ENCODE peak calls at places on chromosomes 5 and 9, in seven cellular contexts. F is right cardiac atrium; D is activated T-cell treated with anti-CD3 and anti-CD28 coated beads, Interleukin-2, amount 50 U/mL, for 72 hours; P is K562; E is CD8-positive, alpha-beta T cell; N is activated CD8-positive, alpha-beta T cell treated with anti-CD3 and anti-CD28 coated beads, Interleukin-2, amount 10 ng/mL, durations not matched to agents 7 days and 5 days; O is activated CD8-positive, alpha-beta memory T cell treated with anti-CD3 and anti-CD28 coated beads, Interleukin-2, amount 10 ng/mL, durations not matched to agents 7 days and 5 days. Q is an unnamed sample.

GRCh38 chr9:126724226-126724625 is 80.6 kb upstream of the ZBTB43 start:
- ATAC-seq in F (peak), D (no peak), P (no peak), E (no peak), N (no peak), O (no peak), Q (no peak)

GRCh38 chr9:130713286-130713975 is 19.9 kb downstream of the EXOSC2 start:
- ATAC-seq in F (peak), D (no peak), P (peak), E (peak), N (no peak), O (no peak), Q (no peak)

GRCh38 chr9:36099718-36100117 is 36.8 kb upstream of the GLIPR2 start:
- ATAC-seq in F (no peak), D (no peak), P (no peak), E (no peak), N (no peak), O (no peak), Q (no peak)

GRCh38 chr9:30757723-30758122 is 1626.7 kb upstream of the ACO1 start:
- ATAC-seq in F (no peak), D (no peak), P (no peak), E (no peak), N (no peak), O (no peak), Q (no peak)

GRCh38 chr9:90808890-90809685 is 7.5 kb downstream of the SYK start:
- ATAC-seq in F (peak), D (no peak), P (no peak), E (no peak), N (no peak), O (no peak), Q (no peak)

GRCh38 chr9:133945977-133946753 is 46.0 kb downstream of the VAV2 start:
- ATAC-seq in F (no peak), D (no peak), P (no peak), E (no peak), N (no peak), O (no peak), Q (no peak)

GRCh38 chr9:69213647-69214046 is 39.6 kb downstream of the TJP2 start:
- ATAC-seq in F (no peak), D (no peak), P (no peak), E (no peak), N (no peak), O (no peak), Q (no peak)

GRCh38 chr5:76342474-76342873 is 60.6 kb upstream of the IQGAP2 start:
- ATAC-seq in F (no peak), D (no peak), P (no peak), E (no peak), N (no peak), O (no peak), Q (no peak)

GRCh38 chr5:110738503-110738811 is 350 bp upstream of the SLC25A46 start:
- ATAC-seq in F (peak), D (peak), P (peak), E (peak), N (peak), O (peak), Q (peak)

Q was measured in activated T-helper 17 cell treated with anti-CD3 and anti-CD28 coated beads, Interleukin-2, amount 50 U/mL, for 72 hours.